ENCODE peak calls at places on chromosomes 2 and 18, in six cellular contexts. S, L, N, E, F and K are unnamed samples.

GRCh38 chr18:12231040-12231882 is 22.9 kb upstream of the CIDEA start:
- DNase-seq in S (no peak), L (no peak), N (no peak), E (no peak), F (no peak), K (no peak)

GRCh38 chr2:239991689-239992314 is 33.3 kb downstream of the NDUFA10 start:
- DNase-seq in S (peak), L (no peak), N (peak), E (no peak), F (peak), K (peak)

GRCh38 chr2:166516712-166517303 is 22.8 kb upstream of the SCN7A start:
- DNase-seq in S (peak), L (no peak), N (peak), E (no peak), F (peak), K (peak)

GRCh38 chr2:65431417-65432226 is 777 bp downstream of the SPRED2 start:
- DNase-seq in S (peak), L (peak), N (peak), E (peak), F (peak), K (peak)

GRCh38 chr18:64405161-64405560 is 256.3 kb upstream of the LINC00305 start:
- DNase-seq in S (no peak), L (no peak), N (no peak), E (no peak), F (no peak), K (peak)

GRCh38 chr18:50924372-50924771 is 43.5 kb upstream of the ELAC1 start:
- DNase-seq in S (no peak), L (no peak), N (no peak), E (no peak), F (no peak), K (no peak)

GRCh38 chr2:138333121-138333520 is 168.4 kb upstream of the SPOPL start:
- DNase-seq in S (no peak), L (no peak), N (no peak), E (no peak), F (no peak), K (no peak)

GRCh38 chr18:70419526-70419925 is 130.7 kb downstream of the SOCS6 start:
- DNase-seq in S (no peak), L (no peak), N (no peak), E (no peak), F (peak), K (no peak)

GRCh38 chr18:67144342-67144741 is 372.2 kb downstream of the DSEL start:
- DNase-seq in S (no peak), L (no peak), N (no peak), E (no peak), F (no peak), K (no peak)

GRCh38 chr2:69616755-69617154 is 26.8 kb downstream of the AAK1 start:
- DNase-seq in S (no peak), L (no peak), N (no peak), E (peak), F (no peak), K (no peak)

GRCh38 chr2:241189093-241189855 is 797 bp downstream of the ANO7 start:
- DNase-seq in S (no peak), L (peak), N (no peak), E (no peak), F (peak), K (no peak)

GRCh38 chr2:71842744-71843143 is 304.9 kb downstream of the CYP26B1 start:
- DNase-seq in S (no peak), L (no peak), N (no peak), E (no peak), F (no peak), K (no peak)

DNA sequence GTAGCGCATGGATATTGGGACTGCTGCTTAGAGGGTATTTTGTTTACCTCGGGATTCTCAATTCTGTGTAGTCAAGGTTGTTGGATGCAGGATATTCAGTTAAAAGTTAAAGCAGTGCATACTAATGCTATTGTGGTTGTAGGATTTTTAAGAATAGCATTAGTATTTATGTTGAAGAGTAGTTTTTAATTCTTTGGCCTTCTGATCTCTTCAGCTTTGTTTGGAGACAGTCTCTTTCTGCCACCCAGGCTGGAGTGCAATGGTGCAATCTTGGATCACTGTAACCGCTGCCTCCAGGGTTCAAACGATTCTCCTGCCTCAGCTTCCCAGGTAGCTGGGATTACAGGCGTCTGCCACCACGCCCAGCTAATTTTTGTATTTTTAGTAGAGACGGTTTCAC is 1.5 kb downstream of the RHBDD1 start:
- DNase-seq in S (no peak), L (no peak), N (no peak), E (no peak), F (no peak), K (no peak)
- H3K4me3 ChIP-seq in S (no peak), L (no peak), N (peak), E (peak), F (no peak), K (no peak)

DNA sequence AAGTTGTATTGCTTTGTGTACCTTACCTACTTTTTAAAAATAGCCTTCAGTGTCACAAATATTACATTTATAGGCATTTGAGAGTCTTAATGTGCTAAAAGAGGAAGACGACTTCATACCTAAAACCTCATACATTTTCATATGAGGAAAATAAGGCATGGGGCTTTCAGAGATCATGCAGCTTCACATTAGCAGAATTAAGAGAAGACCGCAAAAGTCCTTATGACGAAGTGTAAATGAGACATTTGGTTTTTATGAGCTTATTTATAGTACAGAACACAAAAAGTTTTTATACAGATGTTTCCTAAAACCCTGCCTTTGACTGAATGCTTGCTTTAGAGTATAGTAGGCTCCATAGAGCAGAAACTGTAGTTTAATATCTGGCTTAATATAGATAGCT is 10.1 kb upstream of the CCDC138 start:
- DNase-seq in S (no peak), L (no peak), N (no peak), E (no peak), F (no peak), K (no peak)
- H3K27ac ChIP-seq in S (no peak), L (no peak), N (no peak), E (no peak), F (no peak), K (no peak)

DNA sequence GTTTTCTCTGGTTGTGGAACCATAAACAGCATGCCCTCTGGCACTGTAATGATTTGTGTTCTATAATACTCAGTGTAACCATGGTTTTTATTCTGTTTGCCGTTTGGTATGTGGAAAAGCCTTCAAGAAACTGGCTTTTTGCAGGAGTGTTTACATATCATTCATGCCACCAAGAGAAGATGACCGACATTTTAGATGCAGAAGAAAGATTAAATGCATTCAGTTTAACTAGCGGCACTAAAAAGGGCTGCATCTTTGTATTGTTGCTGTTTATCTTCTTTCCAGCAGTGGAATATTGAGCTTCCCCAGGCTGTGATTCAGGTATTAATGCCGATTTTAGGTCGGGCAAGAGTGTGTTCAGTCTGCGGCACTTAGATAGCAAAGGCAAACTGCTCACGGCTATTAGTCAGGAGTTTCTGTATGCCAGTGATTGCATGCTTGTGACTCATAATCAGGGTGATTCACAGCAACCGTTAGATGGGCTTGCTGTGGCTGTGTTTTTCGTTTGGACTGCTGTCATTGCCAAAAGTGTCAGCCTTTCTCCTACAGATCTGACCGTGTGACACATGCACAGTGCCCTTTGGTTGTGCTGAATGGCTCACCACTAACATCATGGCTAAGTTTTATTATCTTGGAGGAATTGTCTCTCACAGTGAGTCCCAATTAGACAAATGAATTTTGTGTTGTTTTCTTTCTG is 479.7 kb downstream of the PARD3B start:
- DNase-seq in S (peak), L (peak), N (peak), E (no peak), F (peak), K (peak)
- H3K4me3 ChIP-seq in S (no peak), L (no peak), N (peak), E (no peak), F (no peak), K (peak)

DNA sequence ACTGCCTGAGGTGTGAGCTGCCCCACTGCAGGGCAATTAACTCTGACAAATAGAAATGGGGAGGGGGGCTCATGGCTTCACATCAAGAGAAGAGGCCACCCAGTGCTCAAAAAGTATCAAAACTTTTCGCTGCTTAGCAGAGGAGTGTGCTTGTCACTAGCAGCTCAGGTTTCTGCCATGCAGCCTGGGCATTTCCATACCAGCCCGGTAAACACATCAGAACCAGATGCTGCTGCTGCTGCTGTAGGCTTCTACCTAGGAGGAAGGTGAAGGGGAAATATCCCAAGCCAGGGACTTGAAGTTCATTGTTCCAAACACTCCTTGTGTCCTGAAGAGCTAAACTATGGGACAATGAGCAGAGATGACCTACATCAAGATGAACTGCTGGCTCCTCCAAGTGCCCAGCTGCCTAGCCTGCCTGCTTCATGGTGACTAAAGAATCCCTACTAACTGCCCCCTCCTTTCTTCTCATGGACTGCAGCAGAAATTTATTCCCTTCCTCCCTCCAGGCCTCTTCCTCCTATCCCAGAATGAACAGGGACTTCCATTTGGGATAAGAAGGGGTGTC is 16.4 kb downstream of the POU3F3 start:
- DNase-seq in S (no peak), L (no peak), N (no peak), E (no peak), F (no peak), K (no peak)
- H3K27ac ChIP-seq in S (no peak), L (no peak), N (no peak), E (no peak), F (no peak), K (no peak)

GRCh38 chr2:201233192-201234166 is 26.9 kb upstream of the CASP8 start:
- DNase-seq in S (no peak), L (peak), N (no peak), E (peak), F (peak), K (peak)
- H3K4me3 ChIP-seq in S (no peak), L (no peak), N (no peak), E (peak), F (no peak), K (peak)